ENCODE peak calls at places on chromosomes 3 and 15, in eight cellular contexts. D is M059J; Q is stomach; Z is CD8-positive, alpha-beta memory T cell; F is activated T-cell treated with anti-CD3 and anti-CD28 coated beads for 24 hours; U is foreskin fibroblast; I is thoracic aorta; J is activated naive CD4-positive, alpha-beta T cell. S is an unnamed sample.

GRCh38 chr3:154132777-154133375 is 11.7 kb downstream of the ARHGEF26 start:
- DNase-seq in D (no peak), Q (no peak), Z (no peak), F (no peak), U (no peak), I (no peak), J (no peak), S (no peak)

GRCh38 chr3:62378329-62378789 is 5.0 kb upstream of the FEZF2 start:
- DNase-seq in D (no peak), Q (no peak), Z (no peak), F (no peak), U (no peak), I (no peak), J (no peak), S (no peak)

GRCh38 chr3:124138148-124138547 is 146.2 kb upstream of the ROPN1 start:
- DNase-seq in D (no peak), Q (no peak), Z (no peak), F (no peak), U (no peak), I (no peak), J (no peak), S (no peak)

GRCh38 chr3:138062626-138063025 is 52.7 kb downstream of the CLDN18 start:
- DNase-seq in D (peak), Q (no peak), Z (no peak), F (no peak), U (peak), I (no peak), J (no peak), S (peak)

GRCh38 chr15:30921781-30922371 is 18.2 kb downstream of the FAN1 start:
- DNase-seq in D (no peak), Q (peak), Z (no peak), F (no peak), U (no peak), I (no peak), J (no peak), S (no peak)

GRCh38 chr15:55628369-55628730 is 40.2 kb upstream of the PYGO1 start:
- DNase-seq in D (no peak), Q (no peak), Z (no peak), F (no peak), U (peak), I (no peak), J (no peak), S (no peak)

GRCh38 chr3:195727596-195728195 is 6.9 kb downstream of the MUC20 start:
- DNase-seq in D (no peak), Q (peak), Z (no peak), F (no peak), U (no peak), I (no peak), J (no peak), S (no peak)

GRCh38 chr3:192408007-192408655 is 319.2 kb downstream of the FGF12 start:
- DNase-seq in D (peak), Q (no peak), Z (no peak), F (no peak), U (no peak), I (no peak), J (no peak), S (no peak)

GRCh38 chr15:63997715-63998442 is 48.4 kb downstream of the DAPK2 start:
- DNase-seq in D (peak), Q (no peak), Z (no peak), F (no peak), U (no peak), I (no peak), J (no peak), S (no peak)

GRCh38 chr15:91855684-91856553 is 2.4 kb downstream of the SLCO3A1 start:
- DNase-seq in D (peak), Q (peak), Z (no peak), F (no peak), U (no peak), I (no peak), J (no peak), S (no peak)

GRCh38 chr3:149971403-149972075 is 844 bp upstream of the PFN2 start:
- DNase-seq in D (peak), Q (peak), Z (peak), F (no peak), U (peak), I (peak), J (no peak), S (peak)

GRCh38 chr15:40722934-40723333 is 28.0 kb downstream of the RAD51 start:
- DNase-seq in D (peak), Q (no peak), Z (no peak), F (no peak), U (no peak), I (no peak), J (no peak), S (peak)

GRCh38 chr3:58231666-58232065 is 5.9 kb upstream of the ABHD6 start:
- DNase-seq in D (no peak), Q (no peak), Z (no peak), F (no peak), U (no peak), I (no peak), J (no peak), S (no peak)

GRCh38 chr15:59976480-59976879 is 27.6 kb upstream of the FOXB1 start:
- DNase-seq in D (no peak), Q (no peak), Z (peak), F (no peak), U (no peak), I (no peak), J (no peak), S (no peak)

GRCh38 chr3:48561045-48561736 is 2.4 kb downstream of the UCN2 start:
- DNase-seq in D (peak), Q (peak), Z (no peak), F (no peak), U (peak), I (no peak), J (no peak), S (peak)

GRCh38 chr3:30408105-30408557 is 198.3 kb upstream of the TGFBR2 start:
- DNase-seq in D (peak), Q (no peak), Z (no peak), F (no peak), U (peak), I (no peak), J (no peak), S (no peak)

GRCh38 chr15:93486407-93487117 is 397.6 kb upstream of the RGMA start:
- DNase-seq in D (no peak), Q (peak), Z (no peak), F (no peak), U (no peak), I (no peak), J (no peak), S (no peak)

GRCh38 chr3:71850654-71851053 is 65.7 kb upstream of the PROK2 start:
- DNase-seq in D (no peak), Q (no peak), Z (no peak), F (no peak), U (no peak), I (no peak), J (no peak), S (no peak)

GRCh38 chr3:156685198-156685597 is 10.8 kb downstream of the TIPARP start:
- DNase-seq in D (peak), Q (no peak), Z (no peak), F (no peak), U (peak), I (no peak), J (no peak), S (peak)

GRCh38 chr3:123623346-123623880 is 38.6 kb upstream of the HACD2 start:
- DNase-seq in D (peak), Q (no peak), Z (no peak), F (no peak), U (no peak), I (no peak), J (no peak), S (peak)

S was measured in HFFc6.